ENCODE peak calls at places on chromosomes 7 and 10, in five cellular contexts. R is cardiac muscle cell, O is ovary, Z is adrenal gland, K is endodermal cell. N is an unnamed sample.

GRCh38 chr7:80785961-80786360 is 132.9 kb downstream of the SEMA3C start:
- DNase-seq in K (no peak), R (no peak), Z (no peak), O (no peak), N (no peak)

GRCh38 chr7:41107938-41108448 is 594.9 kb downstream of the INHBA start:
- DNase-seq in R (no peak), O (no peak), K (no peak), Z (no peak), N (no peak)

GRCh38 chr7:21616796-21617436 is 74.1 kb downstream of the DNAH11 start:
- DNase-seq in K (no peak), Z (no peak), R (peak), O (no peak), N (no peak)

GRCh38 chr10:45034301-45034700 is 33.6 kb downstream of the ZNF22 start:
- DNase-seq in R (no peak), O (no peak), K (no peak), Z (no peak), N (no peak)

GRCh38 chr10:34890931-34891330 is 75.8 kb upstream of the PARD3 start:
- DNase-seq in R (no peak), O (no peak), Z (no peak), K (peak), N (no peak)

GRCh38 chr10:85724215-85724614 is 642.4 kb downstream of the GRID1 start:
- DNase-seq in R (no peak), O (no peak), Z (no peak), K (no peak), N (no peak)

GRCh38 chr10:77332256-77332655 is 305.4 kb downstream of the KCNMA1 start:
- DNase-seq in K (no peak), R (no peak), Z (no peak), O (no peak), N (no peak)

GRCh38 chr7:8751557-8752231 is 318.3 kb downstream of the NXPH1 start:
- DNase-seq in Z (no peak), R (no peak), K (no peak), O (no peak), N (no peak)

GRCh38 chr7:137870684-137871083 is 23.9 kb upstream of the DGKI start:
- DNase-seq in K (no peak), O (no peak), R (no peak), Z (no peak), N (no peak)

GRCh38 chr10:34024708-34025425 is 690.4 kb upstream of the NRP1 start:
- DNase-seq in Z (no peak), O (no peak), K (peak), R (peak), N (no peak)

GRCh38 chr10:70981171-70981836 is 92.9 kb upstream of the PCBD1 start:
- DNase-seq in O (no peak), Z (no peak), K (no peak), R (no peak), N (no peak)

GRCh38 chr7:148501707-148502139 is 88.8 kb upstream of the C7orf33 start:
- DNase-seq in Z (peak), R (peak), K (peak), O (no peak), N (peak)

GRCh38 chr7:44477063-44477830 is 13.2 kb downstream of the NUDCD3 start:
- DNase-seq in O (peak), Z (peak), R (peak), K (peak), N (peak)

GRCh38 chr7:3300221-3300650 is 816 bp upstream of the SDK1 start:
- DNase-seq in Z (no peak), K (peak), O (peak), R (no peak), N (no peak)

GRCh38 chr10:92590623-92591549 is 2.0 kb upstream of the KIF11 start:
- DNase-seq in R (peak), K (peak), Z (peak), O (peak), N (no peak)

GRCh38 chr7:147296986-147297385 is 1180.4 kb downstream of the CNTNAP2 start:
- DNase-seq in R (no peak), Z (no peak), K (no peak), O (no peak), N (no peak)

GRCh38 chr10:133608855-133609254 is 17.7 kb downstream of the FRG2B start:
- DNase-seq in O (no peak), Z (no peak), K (no peak), R (peak), N (no peak)

GRCh38 chr10:31317171-31317570 is 1.8 kb upstream of the ZEB1 start:
- DNase-seq in Z (no peak), R (no peak), K (no peak), O (no peak), N (no peak)

GRCh38 chr7:25215694-25216335 is 12.5 kb downstream of the NPVF start:
- DNase-seq in K (peak), R (no peak), Z (no peak), O (no peak), N (no peak)
- TF ChIP-seq CTCF in K (peak), R (peak), Z (no peak), O (no peak), N (no peak)

GRCh38 chr10:22824984-22825383 is 102.9 kb upstream of the ARMC3 start:
- DNase-seq in Z (no peak), O (no peak), R (no peak), K (no peak), N (no peak)
- H3K27ac ChIP-seq in Z (no peak), O (no peak), R (no peak), K (peak), N (no peak)

DNA sequence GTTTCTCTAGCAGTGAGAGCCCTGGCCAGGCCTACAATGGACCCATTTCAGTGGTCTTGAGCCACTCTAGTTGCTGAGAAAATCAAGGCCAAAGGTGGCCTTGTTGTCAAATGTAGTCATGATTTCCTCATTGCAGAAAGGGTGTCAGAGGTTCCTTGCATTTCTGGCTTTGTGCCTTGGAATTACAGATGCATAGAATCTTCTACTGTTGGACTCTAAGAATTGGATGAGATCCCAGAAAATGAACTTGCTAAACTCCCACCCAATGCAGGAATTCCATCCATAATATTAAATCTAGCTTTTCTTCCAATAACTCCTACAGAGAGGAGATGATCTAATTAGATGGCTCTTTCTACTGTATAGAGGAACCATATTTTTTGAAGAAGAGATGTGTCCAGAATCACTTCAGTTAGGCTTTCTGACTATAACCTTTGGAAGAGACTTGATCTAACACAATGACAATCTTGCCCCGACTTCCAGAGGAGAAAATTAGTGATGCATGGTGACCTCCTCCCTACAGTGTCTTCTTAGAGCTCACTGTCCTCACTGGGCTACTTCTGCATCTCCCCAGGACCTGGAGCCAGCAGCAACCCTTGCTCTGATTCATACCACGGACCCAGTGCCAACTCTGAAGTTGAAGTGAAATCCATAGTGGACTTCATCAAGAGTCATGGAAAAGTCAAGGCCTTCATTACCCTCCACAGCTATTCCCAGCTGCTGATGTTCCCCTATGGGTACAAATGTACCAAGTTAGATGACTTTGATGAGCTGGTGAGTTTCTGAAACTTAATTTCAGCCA is 12.4 kb downstream of the CPA2 start:
- DNase-seq in R (peak), K (no peak), O (no peak), Z (no peak), N (no peak)
- H3K4me3 ChIP-seq in R (no peak), K (no peak), O (no peak), Z (no peak), N (no peak)

GRCh38 chr10:87817873-87818504 is at the start of gene ATAD1:
- DNase-seq in K (peak), Z (peak), O (peak), R (peak), N (peak)
- TF ChIP-seq CTCF in K (peak), Z (peak), O (peak), R (peak), N (peak)

DNA sequence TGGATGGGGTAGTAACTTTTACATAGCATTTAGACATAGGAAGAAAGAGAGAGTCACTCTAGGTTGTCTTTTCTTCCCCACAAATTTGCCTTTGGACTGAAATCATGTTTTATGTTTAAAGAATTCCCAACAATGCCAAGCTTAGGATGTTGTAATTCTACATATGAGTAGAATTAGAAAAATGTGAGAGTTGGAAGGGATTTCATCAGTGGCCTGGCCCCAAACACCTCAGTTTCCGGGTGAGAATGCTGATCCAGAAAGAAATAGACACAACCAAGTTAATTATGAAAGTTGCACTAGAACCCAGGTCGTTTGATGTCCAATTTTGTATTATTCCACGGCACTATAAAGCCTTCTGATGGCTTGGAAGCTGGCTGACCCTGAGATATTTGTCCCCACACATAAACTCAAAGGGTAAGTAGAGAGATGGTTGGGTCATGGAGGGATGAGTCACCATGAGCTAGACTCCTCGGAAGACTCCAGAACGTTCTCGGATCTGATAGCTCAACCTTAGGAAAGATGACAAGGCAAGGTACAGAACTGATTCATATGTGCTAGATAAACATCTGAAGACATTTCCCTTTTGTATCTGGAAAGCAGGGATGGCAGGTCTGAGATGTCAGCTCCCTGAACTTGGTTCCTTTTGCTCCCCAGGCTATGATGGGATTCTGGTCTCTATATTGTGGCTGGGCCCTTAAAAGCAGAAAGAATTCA is 48.8 kb upstream of the SLC35B4 start:
- DNase-seq in K (no peak), O (no peak), Z (no peak), R (peak), N (no peak)
- H3K27ac ChIP-seq in K (no peak), O (no peak), Z (no peak), R (no peak), N (no peak)

GRCh38 chr7:131042269-131043160 is 285.2 kb upstream of the MKLN1 start:
- DNase-seq in K (peak), O (no peak), R (no peak), Z (no peak), N (no peak)

GRCh38 chr7:131040467-131040932 is 287.2 kb upstream of the MKLN1 start:
- DNase-seq in R (peak), O (no peak), K (peak), Z (peak), N (no peak)

GRCh38 chr7:131038153-131038552 is 289.5 kb upstream of the MKLN1 start:
- DNase-seq in O (no peak), K (peak), Z (no peak), R (no peak), N (no peak)

GRCh38 chr7:131039355-131039762 is 288.3 kb upstream of the MKLN1 start:
- DNase-seq in R (peak), O (no peak), K (no peak), Z (no peak), N (no peak)

GRCh38 chr7:131039836-131040235 is 287.8 kb upstream of the MKLN1 start:
- DNase-seq in K (no peak), Z (no peak), O (no peak), R (no peak), N (no peak)
- H3K4me3 ChIP-seq in K (no peak), Z (no peak), O (no peak), R (no peak), N (peak)

GRCh38 chr7:50652400-50653115 is 87.4 kb upstream of the DDC start:
- DNase-seq in R (peak), Z (no peak), K (no peak), O (no peak), N (no peak)
- TF ChIP-seq CTCF in R (peak), Z (no peak), K (no peak), O (no peak), N (no peak)

GRCh38 chr10:12499587-12499986 is 150.2 kb downstream of the CAMK1D start:
- DNase-seq in K (peak), R (peak), Z (peak), O (peak), N (no peak)
- H3K27ac ChIP-seq in K (peak), R (no peak), Z (no peak), O (peak), N (peak)